ENCODE peak calls at places on chromosomes 1 and 21, in six cellular contexts. C is HL-60, S is lower leg skin, F is GM23338, G is HFF-Myc, B is coronary artery. O is an unnamed sample.

GRCh38 chr1:87951852-87952251 is 623.2 kb downstream of the LMO4 start:
- DNase-seq in G (no peak), F (no peak), C (no peak), S (no peak), B (no peak), O (no peak)

GRCh38 chr1:41275831-41276230 is 33.7 kb upstream of the SCMH1 start:
- DNase-seq in C (no peak), S (no peak), F (no peak), B (peak), G (no peak), O (no peak)

GRCh38 chr1:1358433-1359201 is at the start of gene MXRA8:
- DNase-seq in G (no peak), S (no peak), F (peak), B (no peak), C (no peak), O (peak)

GRCh38 chr1:211296396-211296795 is 30.2 kb upstream of the TRAF5 start:
- DNase-seq in B (no peak), G (no peak), F (no peak), S (no peak), C (no peak), O (no peak)

GRCh38 chr1:212118167-212118871 is 82.8 kb downstream of the DTL start:
- DNase-seq in G (no peak), B (no peak), F (no peak), C (no peak), S (no peak), O (no peak)

GRCh38 chr21:44697811-44698734 is 1.1 kb downstream of the KRTAP10-12 start:
- DNase-seq in S (peak), G (no peak), C (no peak), B (peak), F (peak), O (no peak)

GRCh38 chr1:94335950-94336349 is 82.2 kb upstream of the ABCD3 start:
- DNase-seq in G (peak), C (peak), F (peak), S (peak), B (no peak), O (peak)

GRCh38 chr1:47402591-47402990 is 13.5 kb upstream of the FOXE3 start:
- DNase-seq in B (no peak), G (no peak), S (no peak), F (no peak), C (no peak), O (no peak)

GRCh38 chr1:6241887-6242740 is 1.9 kb upstream of the HES3 start:
- DNase-seq in S (no peak), C (no peak), B (no peak), F (peak), G (no peak), O (peak)

GRCh38 chr1:4207183-4207582 is 307.1 kb upstream of the C1orf174 start:
- DNase-seq in C (no peak), B (no peak), F (no peak), S (peak), G (no peak), O (no peak)

GRCh38 chr1:9691108-9691445 is 39.5 kb downstream of the PIK3CD start:
- DNase-seq in F (no peak), C (no peak), G (no peak), S (no peak), B (no peak), O (no peak)

GRCh38 chr1:64051801-64052200 is 151.6 kb upstream of the UBE2U start:
- DNase-seq in C (no peak), G (no peak), B (no peak), S (no peak), F (no peak), O (no peak)

GRCh38 chr1:1084372-1085170 is 10.5 kb upstream of the RNF223 start:
- DNase-seq in B (peak), F (no peak), G (no peak), C (no peak), S (peak), O (no peak)

GRCh38 chr1:228022571-228023293 is 15.9 kb downstream of the WNT3A start:
- DNase-seq in F (no peak), C (no peak), B (no peak), G (no peak), S (peak), O (no peak)

GRCh38 chr1:54289061-54289938 is 89.3 kb downstream of the MRPL37 start:
- DNase-seq in G (no peak), F (no peak), B (no peak), C (no peak), S (no peak), O (no peak)

GRCh38 chr21:45147473-45148315 is 73.3 kb downstream of the ADARB1 start:
- DNase-seq in G (no peak), F (no peak), B (peak), S (peak), C (no peak), O (no peak)

GRCh38 chr21:21952566-21952965 is 954.4 kb downstream of the NCAM2 start:
- DNase-seq in S (no peak), B (no peak), G (no peak), C (no peak), F (no peak), O (no peak)

GRCh38 chr21:45877821-45878469 is 103.6 kb upstream of the COL6A1 start:
- DNase-seq in B (no peak), F (no peak), C (no peak), G (no peak), S (no peak), O (no peak)

GRCh38 chr1:50968884-50969610 is 998 bp upstream of the CDKN2C start:
- DNase-seq in B (peak), F (peak), G (no peak), C (no peak), S (peak), O (peak)
- TF ChIP-seq CTCF in B (no peak), F (no peak), G (no peak), C (no peak), S (no peak), O (no peak)

GRCh38 chr1:43992232-43992995 is 1.0 kb downstream of the CCDC24 start:
- DNase-seq in F (no peak), G (no peak), C (no peak), B (no peak), S (no peak), O (no peak)

GRCh38 chr1:43991476-43992231 is at the start of gene CCDC24:
- DNase-seq in B (peak), G (no peak), C (peak), S (peak), F (peak), O (peak)

GRCh38 chr1:43991200-43991475 is 261 bp upstream of the CCDC24 start:
- DNase-seq in S (no peak), C (no peak), B (no peak), G (no peak), F (no peak), O (no peak)

GRCh38 chr1:43993206-43993914 is 2.0 kb downstream of the CCDC24 start:
- DNase-seq in F (no peak), S (no peak), B (no peak), C (no peak), G (no peak), O (no peak)

GRCh38 chr1:43990271-43991199 is 864 bp upstream of the CCDC24 start:
- DNase-seq in B (no peak), F (no peak), C (no peak), S (no peak), G (no peak), O (no peak)
- TF ChIP-seq CTCF in B (no peak), F (peak), C (no peak), S (no peak), G (peak), O (no peak)

GRCh38 chr1:70467531-70467930 is 56.5 kb downstream of the CTH start:
- DNase-seq in B (no peak), C (no peak), G (no peak), S (no peak), F (no peak), O (no peak)

GRCh38 chr1:70459502-70460225 is 48.6 kb downstream of the CTH start:
- DNase-seq in B (no peak), G (no peak), S (no peak), F (no peak), C (no peak), O (no peak)

GRCh38 chr1:70458120-70458519 is 47.1 kb downstream of the CTH start:
- DNase-seq in B (no peak), C (no peak), F (no peak), S (no peak), G (no peak), O (no peak)

GRCh38 chr1:70465911-70466310 is 54.8 kb downstream of the CTH start:
- DNase-seq in C (no peak), G (no peak), F (no peak), B (no peak), S (no peak), O (no peak)

GRCh38 chr1:70462611-70463010 is 51.5 kb downstream of the CTH start:
- DNase-seq in F (peak), C (no peak), G (no peak), S (no peak), B (no peak), O (no peak)
- TF ChIP-seq CTCF in F (no peak), C (no peak), G (no peak), S (no peak), B (no peak), O (no peak)

GRCh38 chr1:226534645-226535044 is 13.9 kb upstream of the STUM start:
- DNase-seq in C (no peak), B (no peak), F (no peak), S (no peak), G (no peak), O (no peak)
- TF ChIP-seq CTCF in C (no peak), B (no peak), F (no peak), S (no peak), G (no peak), O (no peak)